ENCODE peak calls at places on chromosome 7, in ten cellular contexts. D is NB4, O is SK-N-SH, M is BJ, T is Panc1, R is AG04450, V is neural crest cell, K is fibroblast of pulmonary artery, Y is neural progenitor cell, H is bronchial epithelial cell. J is an unnamed sample.

GRCh38 chr7:85489498-85489897 is 302.6 kb upstream of the SEMA3D start:
- DNase-seq in D (no peak), O (no peak), M (peak), T (no peak), R (peak), V (no peak), K (peak), Y (no peak), H (peak), J (peak)

GRCh38 chr7:140232959-140233649 is 56.3 kb upstream of the KDM7A start:
- DNase-seq in D (no peak), O (no peak), M (no peak), T (no peak), R (no peak), V (no peak), K (no peak), Y (no peak), H (no peak), J (no peak)

GRCh38 chr7:55185941-55186609 is 167.3 kb downstream of the EGFR start:
- DNase-seq in D (no peak), O (no peak), M (peak), T (peak), R (peak), V (no peak), K (peak), Y (no peak), H (peak), J (peak)

GRCh38 chr7:129782257-129783096 is 170.3 kb downstream of the UBE2H start:
- DNase-seq in D (no peak), O (peak), M (no peak), T (no peak), R (no peak), V (no peak), K (no peak), Y (peak), H (no peak), J (no peak)

GRCh38 chr7:101934618-101935017 is 117.2 kb downstream of the CUX1 start:
- DNase-seq in D (no peak), O (no peak), M (no peak), T (no peak), R (no peak), V (no peak), K (no peak), Y (no peak), H (no peak), J (no peak)

GRCh38 chr7:77330169-77330882 is 85.8 kb downstream of the GSAP start:
- DNase-seq in D (peak), O (no peak), M (no peak), T (no peak), R (no peak), V (no peak), K (peak), Y (no peak), H (peak), J (no peak)

GRCh38 chr7:2224934-2225333 is 7.8 kb downstream of the MAD1L1 start:
- DNase-seq in D (no peak), O (no peak), M (no peak), T (no peak), R (no peak), V (no peak), K (no peak), Y (no peak), H (peak), J (no peak)

GRCh38 chr7:28166982-28167715 is 13.4 kb downstream of the JAZF1 start:
- DNase-seq in D (no peak), O (no peak), M (no peak), T (no peak), R (no peak), V (no peak), K (no peak), Y (no peak), H (no peak), J (peak)

GRCh38 chr7:4849390-4849789 is 12.4 kb downstream of the PAPOLB start:
- DNase-seq in D (peak), O (peak), M (peak), T (peak), R (no peak), V (peak), K (peak), Y (peak), H (peak), J (peak)

GRCh38 chr7:30879139-30880089 is 32.2 kb upstream of the AQP1 start:
- DNase-seq in D (no peak), O (no peak), M (no peak), T (no peak), R (no peak), V (no peak), K (no peak), Y (peak), H (no peak), J (no peak)

GRCh38 chr7:71026680-71027079 is 105.3 kb upstream of the GALNT17 start:
- DNase-seq in D (no peak), O (no peak), M (no peak), T (no peak), R (no peak), V (no peak), K (no peak), Y (no peak), H (no peak), J (no peak)

GRCh38 chr7:132380065-132380464 is 196.2 kb downstream of the PLXNA4 start:
- DNase-seq in D (no peak), O (no peak), M (no peak), T (no peak), R (no peak), V (no peak), K (peak), Y (peak), H (no peak), J (no peak)
- TF ChIP-seq CTCF in D (no peak), O (no peak), M (no peak), T (no peak), R (no peak), V (no peak), K (no peak), Y (no peak), H (no peak), J (no peak)

DNA sequence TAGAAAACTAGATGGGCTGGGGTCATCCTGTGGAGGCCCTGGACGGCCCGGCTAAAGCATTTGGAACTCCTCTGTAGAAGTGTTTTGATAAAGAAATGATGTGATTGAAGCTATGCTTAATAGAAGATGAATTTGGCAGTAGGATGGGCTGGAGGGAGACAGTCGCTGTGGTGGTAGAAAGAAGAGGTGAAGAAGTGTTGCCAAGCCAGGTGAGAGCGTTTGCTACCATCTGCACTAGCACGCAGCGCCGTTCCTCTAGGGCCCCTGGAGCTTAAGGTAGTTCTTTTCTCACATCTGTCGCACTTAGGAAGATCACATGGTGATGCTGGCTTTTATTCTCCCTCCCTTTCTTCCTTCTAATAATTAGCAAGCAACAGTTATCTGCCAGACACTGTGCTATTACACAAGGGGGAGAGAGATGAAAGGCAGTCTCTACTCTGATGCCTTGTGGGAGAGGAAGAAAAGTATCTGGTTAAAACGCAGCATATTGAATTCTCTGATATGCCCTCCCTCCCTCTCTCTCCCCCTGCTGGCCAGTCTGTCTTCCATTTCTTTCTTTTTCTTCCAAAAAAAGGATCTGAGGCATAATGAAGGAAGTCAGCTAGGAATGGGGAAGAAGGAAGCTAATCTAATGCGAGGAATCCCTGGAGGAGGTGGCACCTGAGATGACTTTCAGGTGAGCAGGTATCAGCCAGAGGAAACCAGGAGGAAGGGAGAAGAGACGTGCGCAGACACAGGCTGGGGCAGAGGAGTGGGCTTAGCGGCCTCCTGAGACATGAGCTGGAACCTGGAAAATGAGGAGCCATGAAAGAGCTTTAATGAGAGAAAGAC is 162.3 kb upstream of the KLF14 start:
- DNase-seq in D (no peak), O (no peak), M (no peak), T (peak), R (no peak), V (no peak), K (peak), Y (no peak), H (no peak), J (peak)
- TF ChIP-seq CTCF in D (peak), O (peak), M (peak), T (no peak), R (peak), V (no peak), K (peak), Y (no peak), H (peak), J (peak)

DNA sequence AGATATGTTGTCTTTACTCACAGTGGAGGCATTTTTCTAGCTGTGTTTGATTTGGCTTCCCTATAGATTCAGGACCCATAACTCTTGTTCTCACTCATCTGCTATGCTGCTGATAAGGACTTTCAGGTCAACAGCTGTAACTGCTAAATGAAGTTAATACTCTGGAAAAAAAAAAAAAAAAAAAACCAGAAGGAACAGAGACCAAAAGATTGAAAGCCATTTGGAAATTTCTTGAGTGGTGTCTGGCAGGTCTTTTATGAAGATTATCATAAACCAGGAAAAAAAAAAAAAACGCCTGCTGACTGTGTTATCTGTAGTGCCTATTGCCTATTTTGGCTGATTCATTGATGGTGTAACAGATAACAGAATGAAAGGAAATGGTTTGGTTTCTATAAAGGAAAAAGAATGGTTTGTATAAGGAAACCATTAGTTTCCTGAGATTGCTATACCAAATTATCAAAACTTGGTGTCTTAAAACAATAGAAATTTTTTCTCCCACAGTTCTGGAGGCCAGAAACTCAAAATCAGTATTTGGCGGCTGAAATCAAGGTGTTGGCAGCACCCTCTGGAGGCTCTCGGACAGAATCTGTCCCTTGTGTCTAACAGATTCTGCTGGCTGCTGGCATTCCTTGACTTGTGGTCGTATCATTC is 60.5 kb upstream of the BET1 start:
- DNase-seq in D (no peak), O (peak), M (no peak), T (no peak), R (no peak), V (no peak), K (peak), Y (peak), H (peak), J (peak)
- TF ChIP-seq CTCF in D (no peak), O (peak), M (no peak), T (no peak), R (no peak), V (no peak), K (peak), Y (peak), H (no peak), J (no peak)

DNA sequence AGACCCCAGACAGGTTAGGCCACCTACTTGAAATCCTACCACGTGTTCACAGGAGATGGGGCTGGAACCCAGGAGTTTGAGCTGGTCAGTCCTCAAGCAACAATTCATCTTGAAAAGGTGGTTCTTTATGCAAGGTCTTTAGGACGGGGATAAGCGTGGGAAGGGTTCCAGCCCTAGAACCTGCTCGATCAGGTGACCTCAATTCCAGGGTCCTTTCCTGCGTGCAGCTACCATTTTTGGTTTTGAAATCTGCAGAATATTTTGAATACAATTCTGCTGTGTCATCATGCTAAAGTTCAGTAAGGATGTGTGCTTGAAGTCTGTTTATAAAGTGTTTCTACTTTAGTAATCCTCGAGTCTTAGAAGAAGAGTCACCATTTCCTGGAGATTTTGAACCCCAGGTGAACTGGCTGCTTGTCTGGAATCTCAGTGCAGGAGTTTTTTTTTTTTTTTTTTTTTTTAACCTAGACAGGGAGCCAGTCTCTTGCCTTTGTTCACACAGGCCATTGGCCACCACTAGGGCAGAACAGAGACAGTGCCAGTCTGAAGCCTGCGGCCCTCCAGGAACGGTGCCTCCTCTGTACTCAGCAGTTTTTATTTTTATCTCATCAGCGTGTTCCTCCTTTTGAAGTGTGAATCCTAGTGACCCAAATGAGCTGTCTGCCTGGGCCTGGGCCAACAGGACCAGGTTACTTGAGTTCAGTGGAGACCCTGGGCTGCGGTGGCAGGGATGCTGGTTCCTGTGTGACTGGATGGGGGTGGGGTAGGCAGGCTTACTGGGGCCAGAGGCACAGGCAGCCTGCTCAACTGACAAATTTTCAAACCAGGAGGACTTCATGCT is 54.6 kb downstream of the EEPD1 start:
- DNase-seq in D (peak), O (peak), M (peak), T (no peak), R (peak), V (no peak), K (peak), Y (no peak), H (peak), J (peak)
- TF ChIP-seq CTCF in D (no peak), O (peak), M (peak), T (no peak), R (no peak), V (no peak), K (no peak), Y (no peak), H (no peak), J (peak)

GRCh38 chr7:38330861-38331709 is 57.6 kb upstream of the TARP start:
- DNase-seq in D (peak), O (no peak), M (no peak), T (no peak), R (no peak), V (no peak), K (no peak), Y (peak), H (no peak), J (no peak)
- TF ChIP-seq CTCF in D (peak), O (peak), M (no peak), T (peak), R (no peak), V (no peak), K (peak), Y (peak), H (no peak), J (no peak)

DNA sequence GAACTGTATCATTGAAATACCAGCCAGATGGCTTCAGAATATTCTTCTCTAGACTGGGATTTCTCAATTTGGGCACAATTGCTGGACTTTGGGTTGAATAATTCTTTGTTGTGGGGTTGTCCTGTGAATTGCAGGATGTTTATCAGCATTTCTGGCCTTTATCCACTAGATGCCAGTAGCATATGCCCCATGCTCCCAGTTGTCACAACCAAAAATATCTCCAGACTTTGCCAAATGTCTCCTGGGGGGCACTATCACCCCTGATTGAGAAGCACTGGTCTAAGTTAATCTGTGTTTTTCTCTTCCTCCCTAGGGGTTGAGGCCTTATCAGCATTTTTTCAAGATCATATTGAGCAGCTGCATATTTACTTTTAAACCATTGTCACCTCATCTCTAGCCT is 204.9 kb upstream of the SP8 start:
- DNase-seq in D (no peak), O (no peak), M (no peak), T (no peak), R (no peak), V (no peak), K (no peak), Y (peak), H (peak), J (no peak)
- TF ChIP-seq CTCF in D (no peak), O (no peak), M (no peak), T (no peak), R (no peak), V (peak), K (no peak), Y (peak), H (peak), J (no peak)

DNA sequence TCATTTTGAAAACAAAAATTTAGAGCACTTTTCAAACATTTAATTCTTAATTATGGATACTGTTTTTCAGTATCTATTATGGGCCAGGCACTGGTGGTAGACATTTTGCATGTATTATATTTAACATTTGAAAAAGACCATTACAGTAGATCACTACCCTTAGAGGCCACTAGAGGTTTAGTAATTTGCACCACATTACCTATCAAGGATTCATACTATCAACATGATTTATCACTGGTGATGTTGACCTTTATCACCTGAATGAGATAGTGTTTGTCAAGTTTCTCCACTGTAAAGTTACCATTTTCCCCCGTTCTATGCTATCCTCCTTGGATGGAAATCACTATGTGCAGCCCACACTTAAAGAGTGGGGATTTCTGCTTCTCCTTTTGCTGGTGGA is 4.4 kb upstream of the SNX13 start:
- DNase-seq in D (no peak), O (peak), M (no peak), T (no peak), R (no peak), V (no peak), K (no peak), Y (no peak), H (no peak), J (no peak)
- TF ChIP-seq CTCF in D (peak), O (peak), M (no peak), T (peak), R (peak), V (peak), K (peak), Y (peak), H (peak), J (peak)

J was measured in HFFc6.